ENCODE peak calls at places on chromosomes 11 and 22, in five cellular contexts. One of them, this sample, is unnamed.

GRCh38 chr11:9590717-9591116 is 17.2 kb downstream of the WEE1 start:
- DNase-seq in NCI-H1092: no peak
- DNase-seq in CD4-positive, alpha-beta T cell: no peak
- DNase-seq in germinal center: no peak
- DNase-seq in activated naive CD4-positive, alpha-beta T cell treated with anti-CD3 and anti-CD28 coated beads, Interleukin-2, amount 50 U/mL, for 16 hours: no peak
- DNase-seq in this sample: no peak

GRCh38 chr11:13679768-13680167 is 11.3 kb downstream of the FAR1 start:
- DNase-seq in NCI-H1092: no peak
- DNase-seq in activated naive CD4-positive, alpha-beta T cell treated with anti-CD3 and anti-CD28 coated beads, Interleukin-2, amount 50 U/mL, for 16 hours: no peak
- DNase-seq in germinal center: no peak
- DNase-seq in CD4-positive, alpha-beta T cell: no peak
- DNase-seq in this sample: no peak

GRCh38 chr11:60917267-60917666 is 3.3 kb downstream of the TMEM109 start:
- DNase-seq in germinal center: no peak
- DNase-seq in CD4-positive, alpha-beta T cell: no peak
- DNase-seq in activated naive CD4-positive, alpha-beta T cell treated with anti-CD3 and anti-CD28 coated beads, Interleukin-2, amount 50 U/mL, for 16 hours: no peak
- DNase-seq in NCI-H1092: no peak
- DNase-seq in this sample: peak; percentile 61

GRCh38 chr11:118078972-118079411 is 2.1 kb downstream of the TMPRSS4 start:
- DNase-seq in activated naive CD4-positive, alpha-beta T cell treated with anti-CD3 and anti-CD28 coated beads, Interleukin-2, amount 50 U/mL, for 16 hours: no peak
- DNase-seq in germinal center: no peak
- DNase-seq in CD4-positive, alpha-beta T cell: no peak
- DNase-seq in NCI-H1092: no peak
- DNase-seq in this sample: peak; percentile 85

GRCh38 chr11:130488187-130489026 is 40.0 kb downstream of the ADAMTS15 start:
- DNase-seq in germinal center: no peak
- DNase-seq in CD4-positive, alpha-beta T cell: no peak
- DNase-seq in NCI-H1092: no peak
- DNase-seq in activated naive CD4-positive, alpha-beta T cell treated with anti-CD3 and anti-CD28 coated beads, Interleukin-2, amount 50 U/mL, for 16 hours: no peak
- DNase-seq in this sample: no peak

GRCh38 chr11:33735426-33736147 is 636 bp downstream of the CD59 start:
- DNase-seq in activated naive CD4-positive, alpha-beta T cell treated with anti-CD3 and anti-CD28 coated beads, Interleukin-2, amount 50 U/mL, for 16 hours: peak; percentile 36
- DNase-seq in germinal center: peak; percentile 50
- DNase-seq in NCI-H1092: no peak
- DNase-seq in CD4-positive, alpha-beta T cell: peak; percentile 18
- DNase-seq in this sample: peak; percentile 45

GRCh38 chr11:119155733-119156492 is 7.1 kb downstream of the ABCG4 start:
- DNase-seq in activated naive CD4-positive, alpha-beta T cell treated with anti-CD3 and anti-CD28 coated beads, Interleukin-2, amount 50 U/mL, for 16 hours: no peak
- DNase-seq in germinal center: no peak
- DNase-seq in CD4-positive, alpha-beta T cell: no peak
- DNase-seq in NCI-H1092: no peak
- DNase-seq in this sample: no peak

GRCh38 chr22:26939466-26939865 is 282.1 kb downstream of the MIAT start:
- DNase-seq in NCI-H1092: no peak
- DNase-seq in germinal center: no peak
- DNase-seq in activated naive CD4-positive, alpha-beta T cell treated with anti-CD3 and anti-CD28 coated beads, Interleukin-2, amount 50 U/mL, for 16 hours: no peak
- DNase-seq in CD4-positive, alpha-beta T cell: no peak
- DNase-seq in this sample: no peak

GRCh38 chr11:2220173-2220771 is 48.7 kb upstream of the TH start:
- DNase-seq in activated naive CD4-positive, alpha-beta T cell treated with anti-CD3 and anti-CD28 coated beads, Interleukin-2, amount 50 U/mL, for 16 hours: no peak
- DNase-seq in germinal center: no peak
- DNase-seq in NCI-H1092: no peak
- DNase-seq in CD4-positive, alpha-beta T cell: no peak
- DNase-seq in this sample: no peak